ENCODE peak calls at places on chromosomes 2 and 18, in nine cellular contexts. One of them, this sample, is unnamed.

GRCh38 chr2:29304399-29304798 is 189.2 kb downstream of the CLIP4 start:
- DNase-seq in endothelial cell: no peak
- DNase-seq in MM.1S: no peak
- DNase-seq in body of pancreas: peak
- DNase-seq in neural progenitor cell: no peak
- DNase-seq in right lobe of liver: no peak
- DNase-seq in RWPE1: peak
- DNase-seq in PC-9: no peak
- DNase-seq in thoracic aorta: no peak
- DNase-seq in this sample: no peak

GRCh38 chr2:240814946-240815760 is 4.9 kb downstream of the KIF1A start:
- DNase-seq in endothelial cell: no peak
- DNase-seq in PC-9: no peak
- DNase-seq in body of pancreas: no peak
- DNase-seq in RWPE1: no peak
- DNase-seq in neural progenitor cell: no peak
- DNase-seq in MM.1S: no peak
- DNase-seq in right lobe of liver: no peak
- DNase-seq in thoracic aorta: no peak
- DNase-seq in this sample: no peak

GRCh38 chr2:44926957-44927356 is 14.5 kb upstream of the SIX3 start:
- DNase-seq in RWPE1: no peak
- DNase-seq in right lobe of liver: no peak
- DNase-seq in body of pancreas: no peak
- DNase-seq in MM.1S: no peak
- DNase-seq in neural progenitor cell: peak
- DNase-seq in endothelial cell: no peak
- DNase-seq in PC-9: no peak
- DNase-seq in thoracic aorta: no peak
- DNase-seq in this sample: no peak

GRCh38 chr2:164675698-164676097 is 54.4 kb upstream of the GRB14 start:
- DNase-seq in endothelial cell: no peak
- DNase-seq in MM.1S: no peak
- DNase-seq in PC-9: no peak
- DNase-seq in thoracic aorta: no peak
- DNase-seq in body of pancreas: no peak
- DNase-seq in neural progenitor cell: no peak
- DNase-seq in RWPE1: no peak
- DNase-seq in right lobe of liver: no peak
- DNase-seq in this sample: no peak

GRCh38 chr2:8389373-8390108 is 292.3 kb upstream of the ID2 start:
- DNase-seq in endothelial cell: no peak
- DNase-seq in thoracic aorta: no peak
- DNase-seq in neural progenitor cell: no peak
- DNase-seq in RWPE1: no peak
- DNase-seq in MM.1S: no peak
- DNase-seq in body of pancreas: no peak
- DNase-seq in PC-9: no peak
- DNase-seq in right lobe of liver: no peak
- DNase-seq in this sample: no peak

GRCh38 chr2:16151281-16151570 is 210.9 kb downstream of the MYCN start:
- DNase-seq in neural progenitor cell: no peak
- DNase-seq in thoracic aorta: no peak
- DNase-seq in right lobe of liver: no peak
- DNase-seq in MM.1S: no peak
- DNase-seq in RWPE1: no peak
- DNase-seq in PC-9: no peak
- DNase-seq in endothelial cell: no peak
- DNase-seq in body of pancreas: no peak
- DNase-seq in this sample: no peak

GRCh38 chr2:160417745-160418397 is 75.7 kb downstream of the RBMS1 start:
- DNase-seq in right lobe of liver: no peak
- DNase-seq in RWPE1: no peak
- DNase-seq in PC-9: no peak
- DNase-seq in thoracic aorta: no peak
- DNase-seq in MM.1S: no peak
- DNase-seq in body of pancreas: no peak
- DNase-seq in neural progenitor cell: peak
- DNase-seq in endothelial cell: no peak
- DNase-seq in this sample: no peak

GRCh38 chr18:63253428-63254372 is 65.9 kb downstream of the BCL2 start:
- DNase-seq in PC-9: no peak
- DNase-seq in endothelial cell: no peak
- DNase-seq in RWPE1: no peak
- DNase-seq in right lobe of liver: no peak
- DNase-seq in thoracic aorta: no peak
- DNase-seq in neural progenitor cell: no peak
- DNase-seq in body of pancreas: no peak
- DNase-seq in MM.1S: peak
- DNase-seq in this sample: no peak

GRCh38 chr2:67259581-67260347 is 137.4 kb upstream of the ETAA1 start:
- DNase-seq in thoracic aorta: no peak
- DNase-seq in body of pancreas: peak
- DNase-seq in PC-9: peak
- DNase-seq in endothelial cell: no peak
- DNase-seq in MM.1S: no peak
- DNase-seq in neural progenitor cell: no peak
- DNase-seq in right lobe of liver: no peak
- DNase-seq in RWPE1: peak
- DNase-seq in this sample: no peak

GRCh38 chr2:232365621-232366321 is 12.8 kb upstream of the ALPP start:
- DNase-seq in MM.1S: peak
- DNase-seq in thoracic aorta: no peak
- DNase-seq in right lobe of liver: peak
- DNase-seq in RWPE1: no peak
- DNase-seq in neural progenitor cell: peak
- DNase-seq in endothelial cell: peak
- DNase-seq in body of pancreas: peak
- DNase-seq in PC-9: peak
- DNase-seq in this sample: no peak

GRCh38 chr18:78816114-78816513 is 163.5 kb upstream of the SALL3 start:
- DNase-seq in thoracic aorta: no peak
- DNase-seq in body of pancreas: no peak
- DNase-seq in endothelial cell: no peak
- DNase-seq in neural progenitor cell: no peak
- DNase-seq in RWPE1: no peak
- DNase-seq in PC-9: no peak
- DNase-seq in right lobe of liver: no peak
- DNase-seq in MM.1S: no peak
- DNase-seq in this sample: no peak

GRCh38 chr18:32899819-32900218 is 127.0 kb upstream of the KLHL14 start:
- DNase-seq in thoracic aorta: no peak
- DNase-seq in right lobe of liver: no peak
- DNase-seq in PC-9: no peak
- DNase-seq in endothelial cell: no peak
- DNase-seq in MM.1S: no peak
- DNase-seq in RWPE1: no peak
- DNase-seq in body of pancreas: no peak
- DNase-seq in neural progenitor cell: no peak
- DNase-seq in this sample: no peak

GRCh38 chr2:237631029-237631785 is 3.8 kb downstream of the LRRFIP1 start:
- DNase-seq in right lobe of liver: no peak
- DNase-seq in endothelial cell: no peak
- DNase-seq in RWPE1: no peak
- DNase-seq in body of pancreas: no peak
- DNase-seq in PC-9: no peak
- DNase-seq in MM.1S: no peak
- DNase-seq in thoracic aorta: no peak
- DNase-seq in neural progenitor cell: no peak
- DNase-seq in this sample: no peak

GRCh38 chr18:12403601-12404506 is 3.9 kb upstream of the PRELID3A start:
- DNase-seq in thoracic aorta: no peak
- DNase-seq in body of pancreas: no peak
- DNase-seq in MM.1S: no peak
- DNase-seq in RWPE1: peak
- DNase-seq in endothelial cell: no peak
- DNase-seq in right lobe of liver: no peak
- DNase-seq in PC-9: peak
- DNase-seq in neural progenitor cell: no peak
- DNase-seq in this sample: no peak

GRCh38 chr2:33380001-33380609 is 96.3 kb upstream of the RASGRP3 start:
- DNase-seq in RWPE1: no peak
- DNase-seq in MM.1S: peak
- DNase-seq in body of pancreas: no peak
- DNase-seq in endothelial cell: no peak
- DNase-seq in neural progenitor cell: peak
- DNase-seq in thoracic aorta: no peak
- DNase-seq in right lobe of liver: no peak
- DNase-seq in PC-9: no peak
- DNase-seq in this sample: no peak

GRCh38 chr2:171923206-171923605 is 945 bp downstream of the HAT1 start:
- DNase-seq in thoracic aorta: no peak
- DNase-seq in endothelial cell: no peak
- DNase-seq in neural progenitor cell: no peak
- DNase-seq in right lobe of liver: no peak
- DNase-seq in body of pancreas: peak
- DNase-seq in MM.1S: no peak
- DNase-seq in PC-9: peak
- DNase-seq in RWPE1: no peak
- DNase-seq in this sample: no peak

GRCh38 chr18:78773303-78773755 is 206.3 kb upstream of the SALL3 start:
- DNase-seq in thoracic aorta: no peak
- DNase-seq in neural progenitor cell: no peak
- DNase-seq in right lobe of liver: peak
- DNase-seq in MM.1S: no peak
- DNase-seq in body of pancreas: no peak
- DNase-seq in endothelial cell: no peak
- DNase-seq in RWPE1: no peak
- DNase-seq in PC-9: no peak
- DNase-seq in this sample: no peak

GRCh38 chr2:226030369-226031077 is 631.0 kb downstream of the NYAP2 start:
- DNase-seq in thoracic aorta: no peak
- DNase-seq in MM.1S: peak
- DNase-seq in RWPE1: peak
- DNase-seq in right lobe of liver: no peak
- DNase-seq in PC-9: no peak
- DNase-seq in neural progenitor cell: peak
- DNase-seq in endothelial cell: peak
- DNase-seq in body of pancreas: no peak
- DNase-seq in this sample: no peak

GRCh38 chr18:24656044-24656443 is 195.6 kb downstream of the HRH4 start:
- DNase-seq in RWPE1: no peak
- DNase-seq in neural progenitor cell: peak
- DNase-seq in MM.1S: no peak
- DNase-seq in right lobe of liver: no peak
- DNase-seq in thoracic aorta: no peak
- DNase-seq in body of pancreas: no peak
- DNase-seq in PC-9: no peak
- DNase-seq in endothelial cell: no peak
- DNase-seq in this sample: no peak

GRCh38 chr2:234403074-234403473 is 93.8 kb downstream of the ARL4C start:
- DNase-seq in neural progenitor cell: no peak
- DNase-seq in thoracic aorta: no peak
- DNase-seq in endothelial cell: no peak
- DNase-seq in MM.1S: no peak
- DNase-seq in body of pancreas: no peak
- DNase-seq in right lobe of liver: no peak
- DNase-seq in RWPE1: no peak
- DNase-seq in PC-9: no peak
- DNase-seq in this sample: no peak

DNA sequence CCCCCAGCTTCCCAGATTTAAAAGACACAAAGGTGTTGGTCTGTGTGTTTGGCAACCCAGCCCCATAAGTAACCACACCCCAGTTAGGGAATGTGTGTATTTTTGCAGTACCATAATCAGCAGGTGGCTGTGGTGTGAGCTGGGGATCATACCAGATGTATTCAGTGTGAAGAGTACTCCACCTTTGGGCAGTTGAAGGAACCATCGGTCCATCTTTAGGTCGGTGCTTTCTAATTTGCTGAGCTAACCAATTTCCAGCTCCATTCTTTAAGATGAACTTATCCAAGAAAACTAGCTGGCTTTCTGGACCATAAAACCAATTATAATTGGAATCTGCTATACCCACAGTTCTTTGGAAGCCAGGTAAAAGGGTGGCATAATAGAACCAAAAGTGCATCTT is 3.2 kb downstream of the DSEL start:
- DNase-seq in right lobe of liver: no peak
- DNase-seq in neural progenitor cell: peak
- DNase-seq in thoracic aorta: no peak
- DNase-seq in body of pancreas: no peak
- DNase-seq in RWPE1: no peak
- DNase-seq in MM.1S: peak
- DNase-seq in endothelial cell: no peak
- DNase-seq in PC-9: no peak
- DNase-seq in this sample: no peak
- TF ChIP-seq CTCF in right lobe of liver: no peak
- TF ChIP-seq CTCF in neural progenitor cell: peak
- TF ChIP-seq CTCF in thoracic aorta: no peak
- TF ChIP-seq CTCF in body of pancreas: no peak
- TF ChIP-seq CTCF in RWPE1: no peak
- TF ChIP-seq CTCF in MM.1S: no peak
- TF ChIP-seq CTCF in endothelial cell: no peak
- TF ChIP-seq CTCF in PC-9: no peak
- TF ChIP-seq CTCF in this sample: no peak

GRCh38 chr2:136920652-136921333 is 155.4 kb downstream of the THSD7B start:
- DNase-seq in thoracic aorta: no peak
- DNase-seq in PC-9: no peak
- DNase-seq in endothelial cell: no peak
- DNase-seq in RWPE1: no peak
- DNase-seq in body of pancreas: no peak
- DNase-seq in right lobe of liver: no peak
- DNase-seq in neural progenitor cell: peak
- DNase-seq in MM.1S: no peak
- DNase-seq in this sample: no peak
- TF ChIP-seq CTCF in thoracic aorta: no peak
- TF ChIP-seq CTCF in PC-9: no peak
- TF ChIP-seq CTCF in endothelial cell: no peak
- TF ChIP-seq CTCF in RWPE1: no peak
- TF ChIP-seq CTCF in body of pancreas: no peak
- TF ChIP-seq CTCF in right lobe of liver: no peak
- TF ChIP-seq CTCF in neural progenitor cell: peak
- TF ChIP-seq CTCF in MM.1S: no peak
- TF ChIP-seq CTCF in this sample: no peak

GRCh38 chr2:43251171-43251731 is 24.8 kb upstream of the ZFP36L2 start:
- DNase-seq in body of pancreas: no peak
- DNase-seq in neural progenitor cell: no peak
- DNase-seq in MM.1S: no peak
- DNase-seq in PC-9: no peak
- DNase-seq in endothelial cell: no peak
- DNase-seq in right lobe of liver: no peak
- DNase-seq in thoracic aorta: no peak
- DNase-seq in RWPE1: no peak
- DNase-seq in this sample: no peak
- TF ChIP-seq CTCF in body of pancreas: no peak
- TF ChIP-seq CTCF in neural progenitor cell: no peak
- TF ChIP-seq CTCF in MM.1S: no peak
- TF ChIP-seq CTCF in PC-9: no peak
- TF ChIP-seq CTCF in endothelial cell: no peak
- TF ChIP-seq CTCF in right lobe of liver: no peak
- TF ChIP-seq CTCF in thoracic aorta: no peak
- TF ChIP-seq CTCF in RWPE1: no peak
- TF ChIP-seq CTCF in this sample: no peak

DNA sequence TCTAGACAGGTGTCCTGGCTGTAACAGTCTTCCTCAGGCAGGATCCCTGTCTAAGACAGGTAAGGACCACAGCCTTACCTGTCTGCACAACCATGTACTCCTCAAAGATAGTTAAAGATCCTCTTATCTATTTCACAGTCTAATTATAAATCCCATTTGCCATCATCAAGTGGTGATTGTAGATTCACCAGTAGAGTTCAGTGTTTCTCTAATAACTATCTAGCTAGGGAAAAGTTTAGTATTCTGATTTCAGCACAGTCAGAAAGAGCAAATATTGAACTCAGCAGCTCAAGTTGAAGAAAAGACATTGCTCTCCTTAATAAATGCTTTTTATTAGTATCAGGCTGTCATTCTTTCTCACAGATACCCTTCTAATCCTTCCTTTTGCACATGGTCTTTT is 1305.5 kb upstream of the NXPH2 start:
- DNase-seq in MM.1S: no peak
- DNase-seq in neural progenitor cell: no peak
- DNase-seq in thoracic aorta: no peak
- DNase-seq in RWPE1: no peak
- DNase-seq in right lobe of liver: no peak
- DNase-seq in endothelial cell: no peak
- DNase-seq in body of pancreas: no peak
- DNase-seq in PC-9: no peak
- DNase-seq in this sample: no peak
- TF ChIP-seq CTCF in MM.1S: no peak
- TF ChIP-seq CTCF in neural progenitor cell: no peak
- TF ChIP-seq CTCF in thoracic aorta: peak
- TF ChIP-seq CTCF in RWPE1: no peak
- TF ChIP-seq CTCF in right lobe of liver: no peak
- TF ChIP-seq CTCF in endothelial cell: no peak
- TF ChIP-seq CTCF in body of pancreas: no peak
- TF ChIP-seq CTCF in PC-9: no peak
- TF ChIP-seq CTCF in this sample: no peak

This sample was measured in tibial nerve.